ENCODE peak calls at places on chromosomes 1 and 21, in five cellular contexts. H, O, C, B and S are unnamed samples.

GRCh38 chr1:88678405-88678804 is 5.7 kb upstream of the PKN2 start:
- DNase-seq in H (no peak), O (no peak), C (no peak), B (no peak), S (peak)

GRCh38 chr1:155077758-155078495 is 710 bp upstream of the EFNA3 start:
- DNase-seq in H (no peak), O (no peak), C (no peak), B (no peak), S (peak)

GRCh38 chr1:200035956-200036615 is 8.6 kb downstream of the NR5A2 start:
- DNase-seq in H (no peak), O (no peak), C (no peak), B (no peak), S (peak)

GRCh38 chr1:55140546-55140983 is 74.6 kb downstream of the USP24 start:
- DNase-seq in H (peak), O (peak), C (no peak), B (no peak), S (peak)

GRCh38 chr1:7491089-7491817 is 279.8 kb upstream of the VAMP3 start:
- DNase-seq in H (no peak), O (peak), C (no peak), B (no peak), S (peak)

GRCh38 chr1:145692785-145693443 is 14.3 kb downstream of the PDZK1 start:
- DNase-seq in H (no peak), O (no peak), C (no peak), B (no peak), S (no peak)

GRCh38 chr1:182149411-182149965 is 88.0 kb upstream of the ZNF648 start:
- DNase-seq in H (no peak), O (peak), C (peak), B (no peak), S (no peak)

GRCh38 chr1:113605099-113605498 is 154.2 kb downstream of the PHTF1 start:
- DNase-seq in H (no peak), O (peak), C (no peak), B (no peak), S (no peak)

GRCh38 chr1:59057211-59057694 is 239.6 kb upstream of the FGGY start:
- DNase-seq in H (peak), O (peak), C (peak), B (peak), S (peak)

GRCh38 chr1:54567961-54568360 is 19.9 kb downstream of the ACOT11 start:
- DNase-seq in H (peak), O (no peak), C (no peak), B (peak), S (no peak)

GRCh38 chr1:188194916-188195315 is 1366.2 kb downstream of the PLA2G4A start:
- DNase-seq in H (no peak), O (no peak), C (no peak), B (no peak), S (no peak)

GRCh38 chr1:215824245-215824644 is 257.1 kb downstream of the KCTD3 start:
- DNase-seq in H (no peak), O (peak), C (no peak), B (no peak), S (no peak)

GRCh38 chr1:106620521-106620954 is 435.9 kb upstream of the PRMT6 start:
- DNase-seq in H (peak), O (peak), C (no peak), B (no peak), S (no peak)

GRCh38 chr1:248837045-248837793 is 805 bp upstream of the ZNF672 start:
- DNase-seq in H (no peak), O (no peak), C (no peak), B (no peak), S (no peak)

GRCh38 chr21:43266534-43266933 is 97.7 kb downstream of the CRYAA start:
- DNase-seq in H (no peak), O (peak), C (peak), B (no peak), S (no peak)

GRCh38 chr1:109490029-109490933 is 3.6 kb upstream of the CYB561D1 start:
- DNase-seq in H (peak), O (peak), C (no peak), B (no peak), S (peak)

GRCh38 chr1:51622455-51622913 is 5.6 kb downstream of the OSBPL9 start:
- DNase-seq in H (peak), O (peak), C (no peak), B (no peak), S (no peak)

GRCh38 chr21:26800001-26800400 is 45.2 kb downstream of the ADAMTS1 start:
- DNase-seq in H (no peak), O (peak), C (no peak), B (no peak), S (no peak)
- H3K27ac ChIP-seq in H (no peak), O (no peak), C (no peak), B (peak), S (no peak)

GRCh38 chr1:13619909-13620308 is 36.3 kb downstream of the PDPN start:
- DNase-seq in H (peak), O (peak), C (no peak), B (no peak), S (no peak)

GRCh38 chr1:13617773-13618172 is 34.1 kb downstream of the PDPN start:
- DNase-seq in H (no peak), O (no peak), C (no peak), B (no peak), S (no peak)

GRCh38 chr1:13616234-13616633 is 32.6 kb downstream of the PDPN start:
- DNase-seq in H (no peak), O (peak), C (no peak), B (no peak), S (no peak)

GRCh38 chr1:13617108-13617507 is 33.5 kb downstream of the PDPN start:
- DNase-seq in H (no peak), O (peak), C (no peak), B (no peak), S (no peak)

GRCh38 chr1:13618483-13618882 is 34.9 kb downstream of the PDPN start:
- DNase-seq in H (no peak), O (no peak), C (no peak), B (no peak), S (no peak)
- H3K27ac ChIP-seq in H (peak), O (no peak), C (no peak), B (no peak), S (no peak)

GRCh38 chr1:160488347-160489058 is 34.6 kb downstream of the SLAMF6 start:
- DNase-seq in H (no peak), O (no peak), C (no peak), B (no peak), S (no peak)
- H3K27ac ChIP-seq in H (no peak), O (no peak), C (no peak), B (no peak), S (no peak)

GRCh38 chr1:207028884-207029283 is 3.7 kb downstream of the C1orf116 start:
- DNase-seq in H (peak), O (no peak), C (no peak), B (no peak), S (peak)
- H3K27ac ChIP-seq in H (peak), O (no peak), C (peak), B (no peak), S (peak)

GRCh38 chr1:47211796-47212269 is 20.2 kb downstream of the TAL1 start:
- DNase-seq in H (no peak), O (no peak), C (no peak), B (peak), S (no peak)
- H3K27ac ChIP-seq in H (no peak), O (no peak), C (peak), B (peak), S (no peak)

DNA sequence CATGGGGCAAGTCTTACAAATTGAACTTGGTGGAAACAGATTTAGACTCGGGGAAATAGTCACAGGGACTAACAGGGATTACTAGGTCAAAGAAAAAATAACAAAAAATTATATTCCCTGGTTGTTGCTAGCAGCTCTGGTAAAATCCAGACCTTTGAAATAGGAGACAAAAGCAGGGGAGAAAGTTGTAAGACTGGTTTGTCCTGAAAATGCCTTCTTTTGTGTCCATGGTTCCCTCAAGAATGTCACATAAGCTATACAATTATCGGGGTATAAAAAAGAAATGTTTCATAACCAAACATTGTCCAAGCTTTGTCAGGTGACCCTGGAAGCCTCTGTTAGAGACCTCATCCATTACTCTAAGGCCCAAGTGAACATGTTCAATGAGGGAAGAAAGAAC is 33.1 kb downstream of the KIAA0319L start:
- DNase-seq in H (no peak), O (no peak), C (no peak), B (no peak), S (no peak)
- H3K27ac ChIP-seq in H (no peak), O (no peak), C (no peak), B (no peak), S (no peak)